ENCODE peak calls at places on chromosomes 4 and X, in four cellular contexts. I, Y, Q and Z are unnamed samples.

GRCh38 chr4:101102114-101102752 is 245.1 kb downstream of the PPP3CA start:
- DNase-seq in Q (no peak), I (no peak), Y (peak; percentile 71), Z (no peak)

GRCh38 chr4:54093609-54094240 is 6.2 kb upstream of the GSX2 start:
- DNase-seq in Q (no peak), Y (no peak), I (no peak), Z (no peak)

GRCh38 chr4:166594326-166594946 is 639.9 kb downstream of the SPOCK3 start:
- DNase-seq in Y (peak; percentile 48), Q (peak; percentile 23), I (no peak), Z (peak; percentile 39)

GRCh38 chrX:135396109-135396508 is 25.6 kb upstream of the SMIM10L2A start:
- DNase-seq in Y (peak; percentile 3), I (no peak), Q (no peak), Z (no peak)

GRCh38 chr4:1775731-1776500 is 17.2 kb upstream of the FGFR3 start:
- DNase-seq in Y (peak; percentile 55), Q (no peak), I (no peak), Z (no peak)

GRCh38 chr4:147078362-147078761 is 132.7 kb upstream of the TTC29 start:
- DNase-seq in Q (no peak), Y (no peak), I (no peak), Z (no peak)

GRCh38 chrX:20029728-20030127 is 38.9 kb upstream of the BCLAF3 start:
- DNase-seq in Y (no peak), I (no peak), Q (no peak), Z (no peak)

GRCh38 chrX:57528670-57529255 is 63.0 kb upstream of the ZXDB start:
- DNase-seq in Q (no peak), I (no peak), Y (peak; percentile 10), Z (no peak)

GRCh38 chrX:70134116-70134477 is 850 bp downstream of the IGBP1 start:
- DNase-seq in Y (peak; percentile 12), I (no peak), Q (no peak), Z (no peak)

GRCh38 chr4:48237996-48238645 is 31.5 kb downstream of the TEC start:
- DNase-seq in Y (peak; percentile 9), I (no peak), Q (no peak), Z (no peak)

GRCh38 chrX:68650491-68650890 is 3.0 kb downstream of the STARD8 start:
- DNase-seq in I (no peak), Y (peak; percentile 59), Q (no peak), Z (no peak)

GRCh38 chrX:38575888-38576287 is 14.5 kb downstream of the TSPAN7 start:
- DNase-seq in Q (no peak), I (no peak), Y (no peak), Z (no peak)

GRCh38 chr4:74942918-74943253 is 10.0 kb downstream of the PARM1 start:
- DNase-seq in Q (no peak), Y (no peak), I (no peak), Z (no peak)

GRCh38 chrX:30060718-30061117 is 154.6 kb upstream of the MAGEB2 start:
- DNase-seq in Q (no peak), Y (no peak), I (no peak), Z (no peak)

GRCh38 chrX:100584636-100585035 is at the start of gene TNMD:
- DNase-seq in I (no peak), Y (no peak), Q (no peak), Z (no peak)

GRCh38 chrX:69210513-69211065 is 45.3 kb upstream of the PJA1 start:
- DNase-seq in Y (no peak), I (no peak), Q (no peak), Z (no peak)

GRCh38 chrX:68829594-68830485 is 1.0 kb downstream of the EFNB1 start:
- DNase-seq in Q (no peak), I (no peak), Y (peak; percentile 32), Z (no peak)

GRCh38 chrX:20441123-20441522 is 174.4 kb upstream of the RPS6KA3 start:
- DNase-seq in I (no peak), Y (no peak), Q (no peak), Z (no peak)

GRCh38 chr4:67555447-67555846 is 3.1 kb upstream of the STAP1 start:
- DNase-seq in I (no peak), Y (no peak), Q (no peak), Z (no peak)

GRCh38 chr4:58042176-58042575 is 932.0 kb upstream of the IGFBP7 start:
- DNase-seq in Q (no peak), Y (no peak), I (no peak), Z (no peak)

GRCh38 chrX:19739683-19740082 is 147.7 kb downstream of the SH3KBP1 start:
- DNase-seq in I (no peak), Q (peak; percentile 37), Y (peak; percentile 71), Z (no peak)

GRCh38 chrX:97267376-97267775 is 383.7 kb downstream of the RPA4 start:
- DNase-seq in Q (no peak), Y (peak; percentile 2), I (no peak), Z (no peak)

GRCh38 chr4:80577991-80578390 is 242.5 kb downstream of the CFAP299 start:
- DNase-seq in I (no peak), Q (no peak), Y (no peak), Z (no peak)

GRCh38 chrX:45743081-45743533 is 542.4 kb upstream of the DIPK2B start:
- DNase-seq in Q (no peak), Y (peak; percentile 70), I (peak; percentile 3), Z (no peak)

GRCh38 chr4:663438-664428 is 10.3 kb downstream of the ATP5ME start:
- DNase-seq in Y (no peak), I (no peak), Q (no peak), Z (no peak)

GRCh38 chr4:152713951-152714705 is 34.3 kb upstream of the TMEM154 start:
- DNase-seq in Q (no peak), I (no peak), Y (no peak), Z (no peak)

GRCh38 chrX:154411322-154411980 is at the start of gene TAFAZZIN:
- DNase-seq in I (peak; percentile 1), Q (peak; percentile 41), Y (peak; percentile 61), Z (no peak)

GRCh38 chr4:97317691-97318090 is 825.6 kb downstream of the STPG2 start:
- DNase-seq in I (no peak), Y (no peak), Q (no peak), Z (no peak)

GRCh38 chr4:8174970-8175369 is 16.4 kb upstream of the ABLIM2 start:
- DNase-seq in Q (no peak), I (no peak), Y (no peak), Z (no peak)

GRCh38 chrX:140918398-140919043 is 83.9 kb upstream of the SPANXB1 start:
- DNase-seq in Y (peak; percentile 57), Q (peak; percentile 30), I (no peak), Z (no peak)

GRCh38 chr4:31356839-31357238 is 636.7 kb downstream of the PCDH7 start:
- DNase-seq in Q (no peak), Y (no peak), I (no peak), Z (no peak)

GRCh38 chr4:20696815-20697214 is 3.4 kb upstream of the PACRGL start:
- DNase-seq in I (no peak), Y (no peak), Q (no peak), Z (no peak)

GRCh38 chr4:92304073-92304472 is 307 bp downstream of the GRID2 start:
- DNase-seq in Y (no peak), I (no peak), Q (no peak), Z (no peak)

GRCh38 chrX:103817502-103817901 is 14.6 kb downstream of the RAB9B start:
- DNase-seq in Q (peak; percentile 59), I (no peak), Y (peak; percentile 45), Z (no peak)

GRCh38 chrX:20459410-20460350 is 193.0 kb upstream of the RPS6KA3 start:
- DNase-seq in Q (no peak), I (no peak), Y (no peak), Z (no peak)

GRCh38 chr4:94798808-94799207 is 41.1 kb downstream of the BMPR1B start:
- DNase-seq in I (no peak), Y (no peak), Q (no peak), Z (no peak)